ENCODE peak calls at places on chromosomes 11 and 22, in ten cellular contexts. One of them, this sample, is unnamed.

GRCh38 chr11:131637469-131638175 is 267.2 kb downstream of the NTM start:
- DNase-seq in GM12891: no peak
- DNase-seq in K562: no peak
- DNase-seq in midbrain: no peak
- DNase-seq in T-cell: no peak
- DNase-seq in fibroblast of pulmonary artery: no peak
- DNase-seq in NCI-H345: no peak
- DNase-seq in stimulated activated CD8-positive, alpha-beta memory T cell treated with anti-CD3 and anti-CD28 coated beads, Interleukin-2, amount 100 ng/mL, for 1 hour: no peak
- DNase-seq in dorsolateral prefrontal cortex: no peak
- DNase-seq in OCI-M1: no peak
- DNase-seq in this sample: no peak

GRCh38 chr22:47586038-47586437 is 823.6 kb downstream of the TBC1D22A start:
- DNase-seq in GM12891: no peak
- DNase-seq in K562: no peak
- DNase-seq in midbrain: no peak
- DNase-seq in T-cell: no peak
- DNase-seq in fibroblast of pulmonary artery: no peak
- DNase-seq in NCI-H345: peak; percentile 35
- DNase-seq in stimulated activated CD8-positive, alpha-beta memory T cell treated with anti-CD3 and anti-CD28 coated beads, Interleukin-2, amount 100 ng/mL, for 1 hour: no peak
- DNase-seq in dorsolateral prefrontal cortex: no peak
- DNase-seq in OCI-M1: no peak
- DNase-seq in this sample: no peak

GRCh38 chr22:50010676-50011446 is 1.7 kb downstream of the IL17REL start:
- DNase-seq in GM12891: peak; percentile 69
- DNase-seq in K562: peak; percentile 65
- DNase-seq in midbrain: no peak
- DNase-seq in T-cell: peak; percentile 76
- DNase-seq in fibroblast of pulmonary artery: no peak
- DNase-seq in NCI-H345: no peak
- DNase-seq in stimulated activated CD8-positive, alpha-beta memory T cell treated with anti-CD3 and anti-CD28 coated beads, Interleukin-2, amount 100 ng/mL, for 1 hour: no peak
- DNase-seq in dorsolateral prefrontal cortex: no peak
- DNase-seq in OCI-M1: no peak
- DNase-seq in this sample: peak; percentile 47

GRCh38 chr11:69259072-69259471 is 34.9 kb upstream of the MYEOV start:
- DNase-seq in GM12891: no peak
- DNase-seq in K562: no peak
- DNase-seq in midbrain: no peak
- DNase-seq in T-cell: no peak
- DNase-seq in fibroblast of pulmonary artery: no peak
- DNase-seq in NCI-H345: no peak
- DNase-seq in stimulated activated CD8-positive, alpha-beta memory T cell treated with anti-CD3 and anti-CD28 coated beads, Interleukin-2, amount 100 ng/mL, for 1 hour: no peak
- DNase-seq in dorsolateral prefrontal cortex: no peak
- DNase-seq in OCI-M1: no peak
- DNase-seq in this sample: no peak

GRCh38 chr11:62593434-62594044 is 2.2 kb upstream of the TUT1 start:
- DNase-seq in GM12891: no peak
- DNase-seq in K562: peak; percentile 50
- DNase-seq in midbrain: peak; percentile 55
- DNase-seq in T-cell: peak; percentile 67
- DNase-seq in fibroblast of pulmonary artery: peak; percentile 85
- DNase-seq in NCI-H345: peak; percentile 50
- DNase-seq in stimulated activated CD8-positive, alpha-beta memory T cell treated with anti-CD3 and anti-CD28 coated beads, Interleukin-2, amount 100 ng/mL, for 1 hour: no peak
- DNase-seq in dorsolateral prefrontal cortex: peak; percentile 81
- DNase-seq in OCI-M1: peak; percentile 89
- DNase-seq in this sample: peak; percentile 77

GRCh38 chr11:61555051-61555969 is 25.6 kb downstream of the SYT7 start:
- DNase-seq in GM12891: no peak
- DNase-seq in K562: peak; percentile 82
- DNase-seq in midbrain: no peak
- DNase-seq in T-cell: no peak
- DNase-seq in fibroblast of pulmonary artery: no peak
- DNase-seq in NCI-H345: peak; percentile 45
- DNase-seq in stimulated activated CD8-positive, alpha-beta memory T cell treated with anti-CD3 and anti-CD28 coated beads, Interleukin-2, amount 100 ng/mL, for 1 hour: no peak
- DNase-seq in dorsolateral prefrontal cortex: no peak
- DNase-seq in OCI-M1: no peak
- DNase-seq in this sample: no peak

GRCh38 chr22:30704978-30705377 is 10.3 kb downstream of the OSBP2 start:
- DNase-seq in GM12891: no peak
- DNase-seq in K562: no peak
- DNase-seq in midbrain: no peak
- DNase-seq in T-cell: no peak
- DNase-seq in fibroblast of pulmonary artery: no peak
- DNase-seq in NCI-H345: no peak
- DNase-seq in stimulated activated CD8-positive, alpha-beta memory T cell treated with anti-CD3 and anti-CD28 coated beads, Interleukin-2, amount 100 ng/mL, for 1 hour: no peak
- DNase-seq in dorsolateral prefrontal cortex: no peak
- DNase-seq in OCI-M1: no peak
- DNase-seq in this sample: no peak

GRCh38 chr11:68812526-68812925 is 29.2 kb downstream of the CPT1A start:
- DNase-seq in GM12891: no peak
- DNase-seq in K562: no peak
- DNase-seq in midbrain: no peak
- DNase-seq in T-cell: no peak
- DNase-seq in fibroblast of pulmonary artery: no peak
- DNase-seq in NCI-H345: no peak
- DNase-seq in stimulated activated CD8-positive, alpha-beta memory T cell treated with anti-CD3 and anti-CD28 coated beads, Interleukin-2, amount 100 ng/mL, for 1 hour: no peak
- DNase-seq in dorsolateral prefrontal cortex: no peak
- DNase-seq in OCI-M1: no peak
- DNase-seq in this sample: no peak

GRCh38 chr11:73519266-73519665 is 78.6 kb downstream of the FAM168A start:
- DNase-seq in GM12891: no peak
- DNase-seq in K562: no peak
- DNase-seq in midbrain: no peak
- DNase-seq in T-cell: no peak
- DNase-seq in fibroblast of pulmonary artery: no peak
- DNase-seq in NCI-H345: no peak
- DNase-seq in stimulated activated CD8-positive, alpha-beta memory T cell treated with anti-CD3 and anti-CD28 coated beads, Interleukin-2, amount 100 ng/mL, for 1 hour: no peak
- DNase-seq in dorsolateral prefrontal cortex: no peak
- DNase-seq in OCI-M1: no peak
- DNase-seq in this sample: no peak

GRCh38 chr11:1073261-1073724 is 1.4 kb upstream of the MUC2 start:
- DNase-seq in GM12891: no peak
- DNase-seq in K562: no peak
- DNase-seq in midbrain: no peak
- DNase-seq in T-cell: no peak
- DNase-seq in fibroblast of pulmonary artery: peak; percentile 82
- DNase-seq in NCI-H345: no peak
- DNase-seq in stimulated activated CD8-positive, alpha-beta memory T cell treated with anti-CD3 and anti-CD28 coated beads, Interleukin-2, amount 100 ng/mL, for 1 hour: no peak
- DNase-seq in dorsolateral prefrontal cortex: peak; percentile 30
- DNase-seq in OCI-M1: no peak
- DNase-seq in this sample: no peak

GRCh38 chr11:132858203-132858602 is 674.1 kb downstream of the OPCML start:
- DNase-seq in GM12891: no peak
- DNase-seq in K562: no peak
- DNase-seq in midbrain: no peak
- DNase-seq in T-cell: no peak
- DNase-seq in fibroblast of pulmonary artery: peak; percentile 23
- DNase-seq in NCI-H345: no peak
- DNase-seq in stimulated activated CD8-positive, alpha-beta memory T cell treated with anti-CD3 and anti-CD28 coated beads, Interleukin-2, amount 100 ng/mL, for 1 hour: no peak
- DNase-seq in dorsolateral prefrontal cortex: no peak
- DNase-seq in OCI-M1: peak; percentile 16
- DNase-seq in this sample: no peak

GRCh38 chr11:13118194-13118593 is 109.1 kb downstream of the RASSF10 start:
- DNase-seq in GM12891: no peak
- DNase-seq in K562: no peak
- DNase-seq in midbrain: no peak
- DNase-seq in T-cell: no peak
- DNase-seq in fibroblast of pulmonary artery: peak; percentile 89
- DNase-seq in NCI-H345: no peak
- DNase-seq in stimulated activated CD8-positive, alpha-beta memory T cell treated with anti-CD3 and anti-CD28 coated beads, Interleukin-2, amount 100 ng/mL, for 1 hour: no peak
- DNase-seq in dorsolateral prefrontal cortex: no peak
- DNase-seq in OCI-M1: no peak
- DNase-seq in this sample: no peak

GRCh38 chr22:36252754-36253522 is at the start of gene APOL1:
- DNase-seq in GM12891: peak; percentile 34
- DNase-seq in K562: peak; percentile 23
- DNase-seq in midbrain: peak; percentile 19
- DNase-seq in T-cell: peak; percentile 48
- DNase-seq in fibroblast of pulmonary artery: peak; percentile 23
- DNase-seq in NCI-H345: no peak
- DNase-seq in stimulated activated CD8-positive, alpha-beta memory T cell treated with anti-CD3 and anti-CD28 coated beads, Interleukin-2, amount 100 ng/mL, for 1 hour: no peak
- DNase-seq in dorsolateral prefrontal cortex: no peak
- DNase-seq in OCI-M1: peak; percentile 93
- DNase-seq in this sample: peak; percentile 54

GRCh38 chr11:113632981-113633380 is 73.1 kb downstream of the TMPRSS5 start:
- DNase-seq in GM12891: no peak
- DNase-seq in K562: no peak
- DNase-seq in midbrain: no peak
- DNase-seq in T-cell: no peak
- DNase-seq in fibroblast of pulmonary artery: peak; percentile 57
- DNase-seq in NCI-H345: no peak
- DNase-seq in stimulated activated CD8-positive, alpha-beta memory T cell treated with anti-CD3 and anti-CD28 coated beads, Interleukin-2, amount 100 ng/mL, for 1 hour: no peak
- DNase-seq in dorsolateral prefrontal cortex: no peak
- DNase-seq in OCI-M1: no peak
- DNase-seq in this sample: no peak

GRCh38 chr11:44960200-44960845 is 9.6 kb upstream of the TP53I11 start:
- DNase-seq in GM12891: no peak
- DNase-seq in K562: peak; percentile 24
- DNase-seq in midbrain: no peak
- DNase-seq in T-cell: no peak
- DNase-seq in fibroblast of pulmonary artery: no peak
- DNase-seq in NCI-H345: no peak
- DNase-seq in stimulated activated CD8-positive, alpha-beta memory T cell treated with anti-CD3 and anti-CD28 coated beads, Interleukin-2, amount 100 ng/mL, for 1 hour: no peak
- DNase-seq in dorsolateral prefrontal cortex: no peak
- DNase-seq in OCI-M1: no peak
- DNase-seq in this sample: no peak

GRCh38 chr11:94638902-94639373 is 71.8 kb downstream of the PIWIL4 start:
- DNase-seq in GM12891: no peak
- DNase-seq in K562: no peak
- DNase-seq in midbrain: peak; percentile 35
- DNase-seq in T-cell: no peak
- DNase-seq in fibroblast of pulmonary artery: peak; percentile 56
- DNase-seq in NCI-H345: no peak
- DNase-seq in stimulated activated CD8-positive, alpha-beta memory T cell treated with anti-CD3 and anti-CD28 coated beads, Interleukin-2, amount 100 ng/mL, for 1 hour: no peak
- DNase-seq in dorsolateral prefrontal cortex: no peak
- DNase-seq in OCI-M1: peak; percentile 50
- DNase-seq in this sample: no peak

GRCh38 chr22:40044870-40045834 is 50.4 kb downstream of the FAM83F start:
- DNase-seq in GM12891: peak; percentile 65
- DNase-seq in K562: peak; percentile 79
- DNase-seq in midbrain: peak; percentile 38
- DNase-seq in T-cell: peak; percentile 78
- DNase-seq in fibroblast of pulmonary artery: no peak
- DNase-seq in NCI-H345: peak; percentile 39
- DNase-seq in stimulated activated CD8-positive, alpha-beta memory T cell treated with anti-CD3 and anti-CD28 coated beads, Interleukin-2, amount 100 ng/mL, for 1 hour: peak; percentile 56
- DNase-seq in dorsolateral prefrontal cortex: peak; percentile 44
- DNase-seq in OCI-M1: peak; percentile 71
- DNase-seq in this sample: peak; percentile 75

GRCh38 chr22:23315341-23315917 is 135.1 kb downstream of the BCR start:
- DNase-seq in GM12891: peak; percentile 46
- DNase-seq in K562: peak; percentile 80
- DNase-seq in midbrain: peak; percentile 53
- DNase-seq in T-cell: no peak
- DNase-seq in fibroblast of pulmonary artery: peak; percentile 74
- DNase-seq in NCI-H345: peak; percentile 29
- DNase-seq in stimulated activated CD8-positive, alpha-beta memory T cell treated with anti-CD3 and anti-CD28 coated beads, Interleukin-2, amount 100 ng/mL, for 1 hour: peak; percentile 11
- DNase-seq in dorsolateral prefrontal cortex: peak; percentile 59
- DNase-seq in OCI-M1: peak; percentile 93
- DNase-seq in this sample: peak; percentile 40

GRCh38 chr11:104625246-104625645 is 273.0 kb downstream of the CASP12 start:
- DNase-seq in GM12891: no peak
- DNase-seq in K562: no peak
- DNase-seq in midbrain: no peak
- DNase-seq in T-cell: no peak
- DNase-seq in fibroblast of pulmonary artery: peak; percentile 41
- DNase-seq in NCI-H345: no peak
- DNase-seq in stimulated activated CD8-positive, alpha-beta memory T cell treated with anti-CD3 and anti-CD28 coated beads, Interleukin-2, amount 100 ng/mL, for 1 hour: no peak
- DNase-seq in dorsolateral prefrontal cortex: no peak
- DNase-seq in OCI-M1: no peak
- DNase-seq in this sample: no peak

GRCh38 chr11:26188559-26188958 is 143.4 kb upstream of the ANO3 start:
- DNase-seq in GM12891: no peak
- DNase-seq in K562: no peak
- DNase-seq in midbrain: no peak
- DNase-seq in T-cell: no peak
- DNase-seq in fibroblast of pulmonary artery: peak; percentile 23
- DNase-seq in NCI-H345: no peak
- DNase-seq in stimulated activated CD8-positive, alpha-beta memory T cell treated with anti-CD3 and anti-CD28 coated beads, Interleukin-2, amount 100 ng/mL, for 1 hour: no peak
- DNase-seq in dorsolateral prefrontal cortex: no peak
- DNase-seq in OCI-M1: no peak
- DNase-seq in this sample: no peak

GRCh38 chr11:46537121-46537520 is 56.7 kb downstream of the AMBRA1 start:
- DNase-seq in GM12891: no peak
- DNase-seq in K562: no peak
- DNase-seq in midbrain: peak; percentile 12
- DNase-seq in T-cell: no peak
- DNase-seq in fibroblast of pulmonary artery: no peak
- DNase-seq in NCI-H345: no peak
- DNase-seq in stimulated activated CD8-positive, alpha-beta memory T cell treated with anti-CD3 and anti-CD28 coated beads, Interleukin-2, amount 100 ng/mL, for 1 hour: no peak
- DNase-seq in dorsolateral prefrontal cortex: no peak
- DNase-seq in OCI-M1: peak; percentile 11
- DNase-seq in this sample: no peak

GRCh38 chr11:66325140-66325754 is 8.4 kb upstream of the CD248 start:
- DNase-seq in GM12891: no peak
- DNase-seq in K562: no peak
- DNase-seq in midbrain: no peak
- DNase-seq in T-cell: no peak
- DNase-seq in fibroblast of pulmonary artery: no peak
- DNase-seq in NCI-H345: no peak
- DNase-seq in stimulated activated CD8-positive, alpha-beta memory T cell treated with anti-CD3 and anti-CD28 coated beads, Interleukin-2, amount 100 ng/mL, for 1 hour: no peak
- DNase-seq in dorsolateral prefrontal cortex: no peak
- DNase-seq in OCI-M1: no peak
- DNase-seq in this sample: no peak

GRCh38 chr22:19959043-19959586 is 17.5 kb upstream of the TXNRD2 start:
- DNase-seq in GM12891: no peak
- DNase-seq in K562: peak; percentile 100
- DNase-seq in midbrain: no peak
- DNase-seq in T-cell: no peak
- DNase-seq in fibroblast of pulmonary artery: peak; percentile 66
- DNase-seq in NCI-H345: no peak
- DNase-seq in stimulated activated CD8-positive, alpha-beta memory T cell treated with anti-CD3 and anti-CD28 coated beads, Interleukin-2, amount 100 ng/mL, for 1 hour: no peak
- DNase-seq in dorsolateral prefrontal cortex: no peak
- DNase-seq in OCI-M1: no peak
- DNase-seq in this sample: no peak

GRCh38 chr11:14541180-14541579 is 21.0 kb upstream of the PSMA1 start:
- DNase-seq in GM12891: no peak
- DNase-seq in K562: no peak
- DNase-seq in midbrain: peak; percentile 50
- DNase-seq in T-cell: no peak
- DNase-seq in fibroblast of pulmonary artery: peak; percentile 61
- DNase-seq in NCI-H345: no peak
- DNase-seq in stimulated activated CD8-positive, alpha-beta memory T cell treated with anti-CD3 and anti-CD28 coated beads, Interleukin-2, amount 100 ng/mL, for 1 hour: no peak
- DNase-seq in dorsolateral prefrontal cortex: no peak
- DNase-seq in OCI-M1: peak; percentile 44
- DNase-seq in this sample: no peak

GRCh38 chr11:117222991-117223740 is 8.7 kb downstream of the PCSK7 start:
- DNase-seq in GM12891: no peak
- DNase-seq in K562: no peak
- DNase-seq in midbrain: no peak
- DNase-seq in T-cell: no peak
- DNase-seq in fibroblast of pulmonary artery: no peak
- DNase-seq in NCI-H345: no peak
- DNase-seq in stimulated activated CD8-positive, alpha-beta memory T cell treated with anti-CD3 and anti-CD28 coated beads, Interleukin-2, amount 100 ng/mL, for 1 hour: no peak
- DNase-seq in dorsolateral prefrontal cortex: no peak
- DNase-seq in OCI-M1: no peak
- DNase-seq in this sample: no peak

GRCh38 chr22:36838119-36839030 is 21.5 kb upstream of the PVALB start:
- DNase-seq in GM12891: no peak
- DNase-seq in K562: no peak
- DNase-seq in midbrain: no peak
- DNase-seq in T-cell: no peak
- DNase-seq in fibroblast of pulmonary artery: no peak
- DNase-seq in NCI-H345: peak; percentile 57
- DNase-seq in stimulated activated CD8-positive, alpha-beta memory T cell treated with anti-CD3 and anti-CD28 coated beads, Interleukin-2, amount 100 ng/mL, for 1 hour: no peak
- DNase-seq in dorsolateral prefrontal cortex: no peak
- DNase-seq in OCI-M1: no peak
- DNase-seq in this sample: no peak

GRCh38 chr11:620935-621814 is 3.6 kb downstream of the CDHR5 start:
- DNase-seq in GM12891: no peak
- DNase-seq in K562: no peak
- DNase-seq in midbrain: no peak
- DNase-seq in T-cell: no peak
- DNase-seq in fibroblast of pulmonary artery: no peak
- DNase-seq in NCI-H345: no peak
- DNase-seq in stimulated activated CD8-positive, alpha-beta memory T cell treated with anti-CD3 and anti-CD28 coated beads, Interleukin-2, amount 100 ng/mL, for 1 hour: no peak
- DNase-seq in dorsolateral prefrontal cortex: no peak
- DNase-seq in OCI-M1: no peak
- DNase-seq in this sample: no peak

GRCh38 chr22:21041937-21042336 is 3.8 kb upstream of the LRRC74B start:
- DNase-seq in GM12891: no peak
- DNase-seq in K562: no peak
- DNase-seq in midbrain: no peak
- DNase-seq in T-cell: no peak
- DNase-seq in fibroblast of pulmonary artery: peak; percentile 13
- DNase-seq in NCI-H345: no peak
- DNase-seq in stimulated activated CD8-positive, alpha-beta memory T cell treated with anti-CD3 and anti-CD28 coated beads, Interleukin-2, amount 100 ng/mL, for 1 hour: no peak
- DNase-seq in dorsolateral prefrontal cortex: no peak
- DNase-seq in OCI-M1: no peak
- DNase-seq in this sample: no peak